ENCODE peak calls at places on chromosomes 6 and 20, in seven cellular contexts. Y, A, W, T, E, H and J are unnamed samples. For H3K27me3, the result is how much of the 10 kb centered on the place peaks cover.

GRCh38 chr6:13294499-13295069 is 33.8 kb downstream of the TBC1D7 start:
- DNase-seq in W (no peak), H (no peak), E (no peak), T (no peak), Y (no peak), A (no peak), J (no peak)

GRCh38 chr6:157060440-157060949 is 262.8 kb downstream of the TMEM242 start:
- DNase-seq in W (no peak), Y (no peak), E (no peak), H (no peak), A (no peak), T (no peak), J (no peak)

GRCh38 chr20:60345106-60345505 is 386.9 kb downstream of the CDH26 start:
- DNase-seq in Y (no peak), H (no peak), T (no peak), W (no peak), E (no peak), A (no peak), J (no peak)

GRCh38 chr20:62350098-62350628 is 16.9 kb downstream of the LAMA5 start:
- DNase-seq in H (peak), A (no peak), W (no peak), E (no peak), T (peak), Y (no peak), J (peak)

GRCh38 chr6:7150381-7151064 is 42.8 kb downstream of the RREB1 start:
- DNase-seq in Y (peak), A (no peak), W (no peak), H (no peak), E (no peak), T (no peak), J (no peak)

GRCh38 chr6:77487808-77488425 is 24.6 kb upstream of the HTR1B start:
- DNase-seq in A (no peak), W (no peak), Y (no peak), H (peak), E (no peak), T (no peak), J (peak)

GRCh38 chr6:14339711-14340590 is 222.4 kb downstream of the CD83 start:
- DNase-seq in E (no peak), A (no peak), T (no peak), W (no peak), H (no peak), Y (peak), J (no peak)

GRCh38 chr6:134094436-134094835 is 42.0 kb upstream of the SLC2A12 start:
- DNase-seq in H (no peak), E (no peak), Y (no peak), T (no peak), W (no peak), A (no peak), J (no peak)

GRCh38 chr20:62356948-62357667 is 10.0 kb downstream of the LAMA5 start:
- DNase-seq in W (peak), H (peak), A (peak), Y (no peak), T (no peak), E (peak), J (peak)

GRCh38 chr20:17171750-17172149 is 55.1 kb upstream of the PCSK2 start:
- DNase-seq in Y (no peak), E (no peak), H (peak), W (no peak), T (no peak), A (no peak), J (peak)

GRCh38 chr20:58640446-58640845 is 10.6 kb upstream of the STX16 start:
- DNase-seq in H (peak), A (peak), W (no peak), E (peak), Y (no peak), T (no peak), J (peak)

GRCh38 chr6:31971279-31971992 is 502 bp downstream of the DXO start:
- DNase-seq in A (no peak), E (no peak), T (no peak), W (peak), Y (no peak), H (no peak), J (no peak)

GRCh38 chr6:38012573-38012972 is 193.0 kb downstream of the ZFAND3 start:
- DNase-seq in T (no peak), H (peak), Y (no peak), A (no peak), E (peak), W (no peak), J (peak)

GRCh38 chr6:98547634-98548033 is 286.7 kb upstream of the POU3F2 start:
- DNase-seq in T (no peak), E (no peak), Y (no peak), A (no peak), W (no peak), H (no peak), J (no peak)

GRCh38 chr6:21228411-21228810 is 365.1 kb upstream of the SOX4 start:
- DNase-seq in T (no peak), E (peak), Y (no peak), H (peak), W (no peak), A (no peak), J (peak)

GRCh38 chr20:31820228-31820627 is 1.1 kb downstream of the MYLK2 start:
- DNase-seq in A (no peak), H (no peak), E (no peak), T (no peak), Y (no peak), W (no peak), J (no peak)

GRCh38 chr20:25470045-25470444 is 62.6 kb downstream of the GINS1 start:
- DNase-seq in W (no peak), A (no peak), T (peak), H (peak), E (peak), Y (no peak), J (peak)

GRCh38 chr6:139590206-139590605 is 215.8 kb upstream of the CITED2 start:
- DNase-seq in H (no peak), A (no peak), T (no peak), W (no peak), Y (no peak), E (no peak), J (no peak)

GRCh38 chr20:9348746-9349145 is 165.6 kb upstream of the LAMP5 start:
- DNase-seq in T (no peak), Y (no peak), E (peak), H (no peak), W (no peak), A (no peak), J (no peak)

GRCh38 chr6:159104931-159105330 is 60.1 kb upstream of the TAGAP start:
- DNase-seq in A (no peak), T (no peak), Y (peak), H (no peak), W (no peak), E (no peak), J (peak)

GRCh38 chr6:22940571-22941290 is 371.4 kb downstream of the HDGFL1 start:
- DNase-seq in A (no peak), H (no peak), Y (no peak), T (no peak), W (no peak), E (no peak), J (no peak)

GRCh38 chr6:114085206-114085605 is 114.3 kb upstream of the HDAC2 start:
- DNase-seq in A (no peak), E (peak), H (no peak), T (no peak), W (no peak), Y (no peak), J (no peak)

GRCh38 chr6:129364037-129364436 is 345.9 kb downstream of the ARHGAP18 start:
- DNase-seq in A (no peak), W (no peak), Y (no peak), E (no peak), T (no peak), H (no peak), J (no peak)

GRCh38 chr6:137013738-137014602 is 30.8 kb downstream of the IL20RA start:
- DNase-seq in A (no peak), W (peak), H (peak), Y (peak), T (no peak), E (peak), J (peak)
- H3K4me3 ChIP-seq in A (no peak), W (no peak), H (no peak), Y (no peak), T (no peak), E (no peak), J (no peak)

GRCh38 chr6:10847684-10848083 is 9.3 kb upstream of the MAK start:
- DNase-seq in W (no peak), Y (no peak), A (no peak), T (no peak), E (no peak), H (peak), J (peak)
- TF ChIP-seq CTCF in W (no peak), Y (no peak), A (no peak), T (peak), E (peak), H (peak), J (no peak)

GRCh38 chr20:51176446-51176845 is 153.5 kb upstream of the KCNG1 start:
- DNase-seq in A (no peak), W (no peak), T (no peak), H (no peak), E (no peak), Y (peak), J (no peak)

GRCh38 chr20:51175156-51175555 is 152.2 kb upstream of the KCNG1 start:
- DNase-seq in A (no peak), T (no peak), E (no peak), Y (no peak), W (no peak), H (no peak), J (no peak)

GRCh38 chr20:51176846-51177245 is 153.9 kb upstream of the KCNG1 start:
- DNase-seq in H (no peak), Y (peak), E (peak), T (no peak), W (no peak), A (no peak), J (no peak)

GRCh38 chr20:51175724-51176123 is 152.8 kb upstream of the KCNG1 start:
- DNase-seq in W (no peak), H (no peak), Y (no peak), T (no peak), A (no peak), E (no peak), J (no peak)

DNA sequence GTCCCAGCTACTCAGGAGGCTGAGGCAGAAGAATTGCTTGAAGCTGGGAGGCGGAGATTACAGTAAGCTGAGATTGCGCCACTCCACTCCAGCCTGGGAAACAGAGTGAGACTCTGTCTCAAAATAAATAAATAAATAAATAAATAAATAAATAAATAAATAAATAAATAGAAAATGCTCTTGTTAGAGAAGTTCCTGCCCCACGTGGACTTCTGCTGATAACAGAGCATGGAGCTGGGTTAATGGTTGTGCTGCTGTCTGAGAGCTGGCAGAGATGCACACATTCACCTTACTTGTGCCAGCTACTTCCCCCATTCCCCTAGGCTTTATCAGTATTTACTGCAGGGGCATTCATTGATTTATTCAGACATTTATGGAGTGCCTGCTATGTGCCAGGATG is 155.2 kb upstream of the KCNG1 start:
- DNase-seq in H (no peak), E (no peak), W (no peak), Y (peak), T (no peak), A (no peak), J (no peak)
- H3K27me3 ChIP-seq in H (under half), E (under half), W (under half), Y (under half), T (under half), A (under half), J (under half)

GRCh38 chr6:165559632-165560031 is 103.4 kb downstream of the PDE10A start:
- DNase-seq in E (no peak), A (no peak), Y (no peak), W (no peak), H (no peak), T (no peak), J (no peak)

GRCh38 chr6:165551828-165552227 is 111.2 kb downstream of the PDE10A start:
- DNase-seq in T (no peak), Y (no peak), H (no peak), E (no peak), W (no peak), A (no peak), J (no peak)

GRCh38 chr6:165552248-165552736 is 110.7 kb downstream of the PDE10A start:
- DNase-seq in A (no peak), T (peak), Y (no peak), H (no peak), W (no peak), E (no peak), J (peak)

GRCh38 chr6:165557674-165558073 is 105.4 kb downstream of the PDE10A start:
- DNase-seq in E (no peak), Y (no peak), T (no peak), A (no peak), H (no peak), W (no peak), J (peak)

DNA sequence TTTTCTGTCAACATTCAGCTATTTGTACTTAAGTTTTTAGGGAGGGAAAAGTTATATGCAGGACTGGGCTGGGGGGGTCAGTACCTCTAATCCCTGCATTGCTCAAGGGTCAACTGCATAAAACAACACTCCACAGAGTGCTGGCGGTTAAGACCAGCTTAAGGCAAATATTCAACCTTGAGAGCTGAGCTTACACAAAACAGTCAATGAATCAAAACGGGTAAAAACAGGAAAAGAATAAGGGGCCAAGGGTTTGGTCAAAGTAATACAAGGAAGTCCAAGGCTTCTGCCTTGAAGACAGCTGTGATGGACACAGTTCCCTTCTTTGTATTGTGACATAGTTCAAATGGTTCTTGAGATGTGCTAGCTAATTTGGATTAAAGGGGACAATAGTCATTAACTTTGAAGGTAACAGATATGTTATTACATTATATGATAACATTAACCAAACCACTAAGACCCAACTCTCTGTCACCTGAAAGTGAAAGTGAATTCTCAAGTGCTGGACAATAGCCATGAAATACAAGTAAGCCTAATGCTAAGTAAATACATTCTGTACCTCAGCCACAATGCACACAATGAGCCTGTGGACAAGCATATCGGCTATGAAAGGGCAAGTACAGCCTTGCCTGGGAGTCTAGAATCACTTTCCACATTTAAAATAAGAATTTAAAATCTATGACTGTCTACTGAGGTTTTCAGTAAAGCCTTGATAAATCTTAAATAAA is 106.8 kb downstream of the PDE10A start:
- DNase-seq in E (peak), A (no peak), Y (no peak), T (peak), H (peak), W (no peak), J (peak)
- H3K4me3 ChIP-seq in E (no peak), A (no peak), Y (no peak), T (no peak), H (no peak), W (no peak), J (no peak)

GRCh38 chr6:15775076-15775634 is 112.3 kb upstream of the DTNBP1 start:
- DNase-seq in H (no peak), E (no peak), W (no peak), T (no peak), A (no peak), Y (no peak), J (no peak)

GRCh38 chr6:15769471-15770088 is 106.8 kb upstream of the DTNBP1 start:
- DNase-seq in H (peak), Y (no peak), T (no peak), A (no peak), E (no peak), W (no peak), J (no peak)

GRCh38 chr6:15775741-15776140 is 112.9 kb upstream of the DTNBP1 start:
- DNase-seq in A (no peak), W (no peak), Y (no peak), T (no peak), E (no peak), H (no peak), J (no peak)

GRCh38 chr6:15774011-15774410 is 111.2 kb upstream of the DTNBP1 start:
- DNase-seq in Y (no peak), A (no peak), E (no peak), T (no peak), W (no peak), H (no peak), J (no peak)

DNA sequence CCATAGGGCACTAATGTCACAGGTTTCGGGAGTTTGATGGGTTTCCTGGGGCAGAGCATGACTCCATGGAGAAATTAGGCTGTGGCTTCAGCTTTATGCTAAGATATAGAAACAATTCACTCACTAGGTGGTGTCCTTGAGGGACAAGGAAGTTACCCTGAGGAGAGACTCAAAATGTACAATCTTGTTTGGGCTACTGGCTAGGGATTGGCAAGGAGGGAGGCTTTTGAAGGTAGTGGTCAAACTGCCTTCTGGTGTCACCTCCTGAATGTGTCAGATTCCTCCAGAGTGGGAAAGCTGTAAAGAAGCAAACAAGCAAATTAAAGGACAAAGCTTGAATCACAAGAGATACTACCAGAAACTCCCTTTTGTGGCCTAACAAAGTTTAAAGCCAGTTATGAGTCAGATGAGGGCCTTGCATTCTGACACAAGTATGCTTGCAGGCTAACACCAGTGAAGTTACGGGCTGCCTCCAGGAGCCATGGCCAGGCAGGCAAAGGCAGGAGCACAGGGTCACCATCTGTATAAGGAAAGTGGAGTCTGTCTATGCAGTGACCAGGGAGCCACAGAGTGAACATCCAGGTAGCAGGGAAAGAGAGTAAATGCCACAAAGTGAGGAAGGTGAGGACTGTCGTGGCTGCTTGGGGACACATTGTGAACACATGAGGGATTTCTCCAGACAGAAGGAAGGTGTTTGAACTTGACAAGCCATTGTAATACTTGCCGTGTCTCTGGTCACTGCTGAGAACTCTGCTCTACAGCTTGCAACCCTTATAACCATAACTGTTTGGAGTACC is 107.7 kb upstream of the DTNBP1 start:
- DNase-seq in W (no peak), H (peak), E (peak), T (no peak), Y (no peak), A (no peak), J (no peak)
- TF ChIP-seq CTCF in W (no peak), H (peak), E (no peak), T (no peak), Y (no peak), A (no peak), J (no peak)

GRCh38 chr6:107348224-107348623 is 111.1 kb downstream of the PDSS2 start:
- DNase-seq in A (no peak), E (peak), T (no peak), H (peak), Y (no peak), W (no peak), J (peak)

GRCh38 chr6:107357842-107358241 is 101.5 kb downstream of the PDSS2 start:
- DNase-seq in W (no peak), H (no peak), Y (no peak), A (no peak), T (no peak), E (no peak), J (no peak)

GRCh38 chr6:107354470-107354869 is 104.9 kb downstream of the PDSS2 start:
- DNase-seq in E (no peak), Y (no peak), A (no peak), H (no peak), T (no peak), W (no peak), J (no peak)

GRCh38 chr6:107355659-107356058 is 103.7 kb downstream of the PDSS2 start:
- DNase-seq in W (no peak), H (no peak), T (no peak), E (no peak), A (no peak), Y (no peak), J (no peak)

GRCh38 chr6:107353773-107354382 is 105.5 kb downstream of the PDSS2 start:
- DNase-seq in A (no peak), Y (no peak), T (no peak), E (peak), W (no peak), H (no peak), J (no peak)
- H3K27me3 ChIP-seq in A (under half), Y (under half), T (under half), E (under half), W (under half), H (under half), J (under half)

DNA sequence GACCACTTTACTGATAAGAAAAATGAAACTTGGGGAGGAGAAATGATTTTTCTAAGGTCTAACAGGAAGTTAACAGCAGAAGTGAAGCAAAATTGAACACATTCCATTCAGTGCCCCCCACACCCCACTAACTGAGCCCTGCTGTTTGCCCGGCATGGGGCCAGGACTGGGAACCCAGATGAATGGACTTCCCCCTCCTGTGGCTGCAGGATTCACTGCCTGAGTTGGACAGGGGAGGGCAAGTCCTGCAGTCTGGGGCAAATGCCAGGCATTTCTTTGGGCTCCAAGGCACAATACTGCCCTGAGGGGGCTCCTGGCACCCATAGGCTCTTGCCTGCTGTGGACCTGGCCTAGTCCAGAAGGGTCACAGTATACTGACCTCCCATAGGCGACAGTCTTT is 28.3 kb downstream of the FYN start:
- DNase-seq in A (no peak), T (no peak), W (no peak), E (no peak), H (no peak), Y (no peak), J (no peak)
- H3K4me3 ChIP-seq in A (no peak), T (no peak), W (no peak), E (no peak), H (no peak), Y (no peak), J (no peak)

GRCh38 chr6:4466769-4467480 is 309.3 kb upstream of the CDYL start:
- DNase-seq in W (no peak), T (no peak), E (no peak), Y (peak), A (no peak), H (peak), J (peak)
- TF ChIP-seq CTCF in W (no peak), T (no peak), E (no peak), Y (no peak), A (no peak), H (peak), J (no peak)

DNA sequence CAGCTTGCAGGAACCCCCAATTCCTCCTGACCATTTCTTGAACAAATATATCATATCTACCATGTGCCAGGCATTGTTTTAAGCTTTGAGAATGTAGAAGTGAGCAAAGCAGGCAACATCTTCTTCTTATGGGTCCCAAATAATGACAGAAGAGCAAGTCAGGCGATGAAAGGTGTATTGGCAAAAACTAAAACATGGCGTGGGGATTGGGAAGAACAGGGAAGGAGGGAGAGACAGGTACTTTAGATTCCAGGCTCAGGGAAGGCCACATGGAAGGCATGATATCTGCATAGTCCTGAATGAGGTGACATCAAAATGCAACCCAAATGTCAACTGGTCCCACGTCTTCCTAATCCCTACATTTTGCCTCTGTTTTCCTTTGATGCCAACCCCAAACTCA is 187.1 kb downstream of the ZNF217 start:
- DNase-seq in W (no peak), H (no peak), T (no peak), E (no peak), Y (no peak), A (no peak), J (no peak)
- H3K27me3 ChIP-seq in W (under half), H (under half), T (under half), E (under half), Y (under half), A (under half), J (under half)